ENCODE peak calls at places on chromosomes 7 and 10, in six cellular contexts. Z, B, M, I, G and X are unnamed samples.

GRCh38 chr7:140754506-140754905 is 58.0 kb downstream of the NDUFB2 start:
- DNase-seq in Z (no peak), B (no peak), M (no peak), I (no peak), G (no peak), X (no peak)

GRCh38 chr7:89839329-89839728 is 314.9 kb upstream of the STEAP1 start:
- DNase-seq in Z (no peak), B (no peak), M (no peak), I (no peak), G (no peak), X (no peak)

GRCh38 chr7:155991470-155991869 is 179.2 kb upstream of the SHH start:
- DNase-seq in Z (no peak), B (no peak), M (no peak), I (no peak), G (no peak), X (no peak)

GRCh38 chr7:73612598-73613269 is 11.6 kb downstream of the MLXIPL start:
- DNase-seq in Z (peak; percentile 77), B (peak; percentile 83), M (peak; percentile 45), I (no peak), G (no peak), X (peak; percentile 47)

GRCh38 chr10:17599089-17599488 is 18.1 kb downstream of the HACD1 start:
- DNase-seq in Z (peak; percentile 19), B (no peak), M (no peak), I (no peak), G (no peak), X (peak; percentile 63)

GRCh38 chr10:31947144-31947926 is 18.7 kb upstream of the ARHGAP12 start:
- DNase-seq in Z (no peak), B (no peak), M (no peak), I (no peak), G (no peak), X (peak; percentile 83)

GRCh38 chr7:4882169-4882741 is 1.3 kb downstream of the RADIL start:
- DNase-seq in Z (peak; percentile 31), B (peak; percentile 38), M (peak; percentile 30), I (no peak), G (no peak), X (peak; percentile 59)

GRCh38 chr7:101164071-101164840 is 1.1 kb downstream of the VGF start:
- DNase-seq in Z (peak; percentile 33), B (no peak), M (peak; percentile 34), I (no peak), G (no peak), X (peak; percentile 38)

GRCh38 chr10:9253121-9253520 is 1198.6 kb downstream of the GATA3 start:
- DNase-seq in Z (no peak), B (no peak), M (no peak), I (no peak), G (no peak), X (peak; percentile 13)

GRCh38 chr7:41451826-41452225 is 251.1 kb downstream of the INHBA start:
- DNase-seq in Z (no peak), B (no peak), M (no peak), I (no peak), G (no peak), X (peak; percentile 5)

GRCh38 chr7:31314781-31315180 is 25.7 kb downstream of the NEUROD6 start:
- DNase-seq in Z (no peak), B (no peak), M (no peak), I (no peak), G (no peak), X (no peak)

GRCh38 chr10:17109475-17110207 is 20.0 kb downstream of the CUBN start:
- DNase-seq in Z (no peak), B (no peak), M (no peak), I (no peak), G (no peak), X (peak; percentile 10)

GRCh38 chr10:74297389-74298080 is 146.5 kb downstream of the ADK start:
- DNase-seq in Z (no peak), B (no peak), M (no peak), I (no peak), G (no peak), X (no peak)

GRCh38 chr7:78151229-78151628 is 352.7 kb downstream of the PHTF2 start:
- DNase-seq in Z (no peak), B (no peak), M (no peak), I (no peak), G (no peak), X (no peak)

GRCh38 chr7:74305987-74306736 is 17.0 kb downstream of the CLIP2 start:
- DNase-seq in Z (no peak), B (no peak), M (no peak), I (no peak), G (no peak), X (no peak)

GRCh38 chr10:77391605-77392235 is 245.9 kb downstream of the KCNMA1 start:
- DNase-seq in Z (peak; percentile 82), B (peak; percentile 83), M (peak; percentile 78), I (peak; percentile 67), G (peak; percentile 62), X (peak; percentile 63)

GRCh38 chr10:28845009-28845682 is 167.8 kb downstream of the BAMBI start:
- DNase-seq in Z (no peak), B (no peak), M (no peak), I (no peak), G (no peak), X (no peak)

GRCh38 chr10:63707254-63707910 is 186.2 kb downstream of the REEP3 start:
- DNase-seq in Z (peak; percentile 48), B (no peak), M (no peak), I (peak; percentile 99), G (no peak), X (peak; percentile 99)

GRCh38 chr7:158344706-158345300 is 242.8 kb downstream of the PTPRN2 start:
- DNase-seq in Z (no peak), B (no peak), M (no peak), I (no peak), G (no peak), X (no peak)

GRCh38 chr10:28971255-28971654 is 293.9 kb downstream of the BAMBI start:
- DNase-seq in Z (no peak), B (no peak), M (no peak), I (no peak), G (no peak), X (no peak)

GRCh38 chr7:131346885-131347592 is 19.4 kb downstream of the MKLN1 start:
- DNase-seq in Z (no peak), B (no peak), M (peak; percentile 39), I (no peak), G (no peak), X (no peak)

DNA sequence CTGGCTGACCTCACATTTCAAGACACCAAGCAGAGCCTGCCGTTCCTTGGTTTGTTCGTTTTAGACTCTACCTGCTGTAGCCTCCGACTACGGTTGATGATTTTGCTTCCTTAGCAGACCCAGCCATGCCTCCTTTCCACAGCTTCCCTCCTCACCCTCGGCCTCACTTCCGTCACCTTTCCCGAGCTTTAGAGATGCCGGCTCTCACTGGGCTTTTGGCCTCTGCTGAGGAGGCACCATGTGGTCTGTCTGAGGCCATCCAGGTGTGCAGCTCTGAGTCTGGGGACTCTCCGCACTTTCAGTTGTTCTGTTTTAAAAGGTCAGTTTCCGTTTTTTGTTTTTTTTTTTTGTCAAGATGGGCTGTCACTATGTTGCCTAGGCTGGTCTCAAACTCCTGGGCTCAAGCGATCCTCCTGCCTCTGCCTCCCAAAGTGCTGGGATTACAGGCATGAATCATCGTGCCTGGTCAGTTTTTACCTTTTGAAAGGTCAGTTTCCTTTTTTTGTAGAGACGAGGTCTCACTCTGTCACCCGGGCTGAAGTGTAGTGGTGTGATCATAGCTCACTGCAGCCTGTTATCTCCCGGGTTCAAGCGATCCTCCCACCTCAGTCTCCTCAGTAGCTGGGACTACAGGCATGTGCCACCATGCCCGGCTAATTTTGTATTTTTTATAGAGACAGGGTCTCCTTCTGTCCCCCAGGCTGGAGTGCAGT is 11.7 kb downstream of the ORAI2 start:
- DNase-seq in Z (no peak), B (peak; percentile 54), M (no peak), I (no peak), G (no peak), X (no peak)
- TF ChIP-seq POLR2AphosphoS5 in Z (no peak), B (no peak), M (no peak), I (no peak), G (no peak), X (no peak)

GRCh38 chr7:146655928-146656797 is 539.6 kb downstream of the CNTNAP2 start:
- DNase-seq in Z (no peak), B (no peak), M (no peak), I (no peak), G (no peak), X (no peak)
- TF ChIP-seq POLR2AphosphoS5 in Z (no peak), B (no peak), M (no peak), I (no peak), G (no peak), X (no peak)

DNA sequence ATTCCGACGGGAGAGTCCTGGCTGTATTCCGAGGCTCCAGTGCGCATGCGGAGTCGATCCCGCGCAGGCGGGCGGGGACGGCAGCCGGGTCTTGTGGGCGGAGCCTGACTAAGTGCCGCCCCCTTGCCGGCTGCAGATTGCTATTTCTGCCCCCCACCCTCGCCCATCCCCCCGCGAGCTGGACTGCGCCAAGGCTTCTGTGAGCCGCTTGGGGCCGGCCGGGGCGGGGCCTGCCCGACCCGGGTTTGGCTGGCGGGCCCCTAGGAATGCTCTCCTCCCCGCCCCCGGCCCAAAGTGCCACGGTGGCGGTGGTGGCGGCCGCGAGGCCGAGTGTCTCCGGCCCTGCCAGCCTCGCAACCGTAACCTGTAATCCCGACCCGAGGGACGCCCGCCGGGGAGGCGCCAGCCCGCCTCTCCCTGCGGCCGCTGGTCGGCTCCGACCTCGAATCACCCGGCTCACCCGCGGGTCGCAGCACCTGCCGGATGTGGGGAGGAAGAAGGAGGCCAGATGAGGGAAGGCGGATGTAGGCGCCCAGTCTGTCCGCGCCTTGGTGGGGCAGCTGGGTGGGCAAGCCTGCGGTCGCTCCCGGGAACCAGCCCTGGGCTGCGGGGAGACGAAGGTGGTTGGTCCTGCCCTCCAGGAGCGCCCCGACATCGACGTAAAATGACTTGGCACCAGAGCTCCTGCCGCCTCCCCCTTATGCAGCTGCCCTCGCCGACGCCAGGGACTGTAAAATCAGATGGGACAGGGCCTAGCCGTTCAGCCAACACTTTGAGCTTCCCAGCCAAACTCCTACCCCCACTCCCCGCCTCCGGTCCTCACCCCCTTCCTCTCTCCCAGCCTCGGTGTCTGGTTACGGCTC is 607 bp upstream of the KAZALD1 start:
- DNase-seq in Z (peak; percentile 91), B (peak; percentile 96), M (peak; percentile 97), I (no peak), G (peak; percentile 90), X (peak; percentile 93)
- TF ChIP-seq POLR2AphosphoS5 in Z (peak; percentile 42), B (peak; percentile 71), M (peak; percentile 76), I (peak; percentile 8), G (no peak), X (no peak)

GRCh38 chr7:134920026-134920758 is 66.1 kb upstream of the AGBL3 start:
- DNase-seq in Z (no peak), B (no peak), M (no peak), I (no peak), G (no peak), X (no peak)

GRCh38 chr7:134910968-134911367 is 75.3 kb upstream of the AGBL3 start:
- DNase-seq in Z (no peak), B (no peak), M (no peak), I (no peak), G (no peak), X (no peak)

GRCh38 chr7:134919240-134919641 is 67.1 kb upstream of the AGBL3 start:
- DNase-seq in Z (no peak), B (no peak), M (no peak), I (no peak), G (no peak), X (no peak)

DNA sequence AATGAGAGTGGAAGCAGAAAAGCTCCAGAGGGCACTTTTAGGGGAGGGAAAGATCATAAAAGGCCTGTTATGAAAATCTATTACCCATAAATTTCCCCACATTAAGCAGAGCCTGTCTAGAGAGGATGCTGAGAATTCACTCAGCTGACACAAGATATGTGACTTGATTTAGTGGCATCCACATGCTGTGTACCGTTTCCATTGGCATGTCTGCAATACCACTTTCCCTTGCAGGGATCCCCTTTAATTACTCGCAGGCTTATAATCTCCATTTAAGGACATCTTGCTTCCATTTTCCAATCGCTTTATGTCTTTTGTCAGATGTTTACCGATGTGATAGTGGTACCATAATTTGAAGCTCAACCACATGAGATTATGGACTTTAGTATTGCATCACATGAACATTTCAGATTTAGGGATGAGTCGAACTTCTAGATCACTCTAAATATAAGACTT is 69.9 kb upstream of the AGBL3 start:
- DNase-seq in Z (no peak), B (no peak), M (no peak), I (no peak), G (no peak), X (no peak)
- TF ChIP-seq POLR2AphosphoS5 in Z (no peak), B (no peak), M (no peak), I (no peak), G (no peak), X (no peak)